ENCODE peak calls at places on chromosomes 11 and 22, in eight cellular contexts. L, X, M, W, S, Z, E and C are unnamed samples.

GRCh38 chr11:120219157-120219934 is 8.5 kb downstream of the OAF start:
- DNase-seq in L (no peak), X (no peak), M (no peak), W (no peak), S (no peak), Z (no peak), E (no peak), C (no peak)

GRCh38 chr11:69014084-69014935 is 1.3 kb upstream of the MRGPRF start:
- DNase-seq in L (no peak), X (no peak), M (no peak), W (no peak), S (peak), Z (no peak), E (no peak), C (no peak)

GRCh38 chr22:50304528-50305392 is 2.7 kb downstream of the PLXNB2 start:
- DNase-seq in L (peak), X (no peak), M (no peak), W (peak), S (no peak), Z (no peak), E (no peak), C (no peak)

GRCh38 chr11:122633219-122633829 is 22.2 kb upstream of the UBASH3B start:
- DNase-seq in L (no peak), X (peak), M (no peak), W (peak), S (peak), Z (no peak), E (peak), C (no peak)

GRCh38 chr22:35892192-35892591 is 136.4 kb downstream of the RBFOX2 start:
- DNase-seq in L (no peak), X (peak), M (no peak), W (no peak), S (no peak), Z (no peak), E (no peak), C (no peak)

GRCh38 chr22:25800766-25801165 is 58.8 kb downstream of the MYO18B start:
- DNase-seq in L (no peak), X (no peak), M (no peak), W (no peak), S (no peak), Z (no peak), E (no peak), C (no peak)

GRCh38 chr22:25160120-25160996 is 39.3 kb upstream of the CRYBB3 start:
- DNase-seq in L (no peak), X (no peak), M (no peak), W (no peak), S (no peak), Z (no peak), E (no peak), C (no peak)

GRCh38 chr22:41147722-41148121 is 55.3 kb downstream of the EP300 start:
- DNase-seq in L (no peak), X (no peak), M (no peak), W (no peak), S (no peak), Z (no peak), E (no peak), C (no peak)

GRCh38 chr11:124297921-124298320 is 15.8 kb downstream of the OR8D1 start:
- DNase-seq in L (no peak), X (peak), M (no peak), W (no peak), S (no peak), Z (no peak), E (no peak), C (no peak)

GRCh38 chr11:86588566-86589090 is 83.8 kb downstream of the ME3 start:
- DNase-seq in L (no peak), X (no peak), M (no peak), W (no peak), S (no peak), Z (no peak), E (peak), C (no peak)

GRCh38 chr11:109783842-109784241 is 309.4 kb upstream of the ZC3H12C start:
- DNase-seq in L (no peak), X (no peak), M (no peak), W (no peak), S (no peak), Z (peak), E (no peak), C (no peak)

GRCh38 chr11:1484716-1485503 is 1.7 kb downstream of the MOB2 start:
- DNase-seq in L (no peak), X (no peak), M (no peak), W (no peak), S (no peak), Z (no peak), E (no peak), C (no peak)

GRCh38 chr22:44712962-44713361 is 11.0 kb downstream of the PRR5 start:
- DNase-seq in L (no peak), X (no peak), M (no peak), W (no peak), S (no peak), Z (no peak), E (no peak), C (no peak)

GRCh38 chr11:9739108-9739507 is 75.2 kb downstream of the SWAP70 start:
- DNase-seq in L (no peak), X (no peak), M (no peak), W (peak), S (no peak), Z (no peak), E (no peak), C (no peak)

GRCh38 chr11:76201056-76201455 is 5.2 kb downstream of the WNT11 start:
- DNase-seq in L (no peak), X (no peak), M (no peak), W (no peak), S (no peak), Z (no peak), E (no peak), C (no peak)

GRCh38 chr11:123431619-123432018 is 1.6 kb downstream of the GRAMD1B start:
- DNase-seq in L (no peak), X (no peak), M (no peak), W (no peak), S (no peak), Z (no peak), E (no peak), C (no peak)

GRCh38 chr11:31160504-31161422 is 208.8 kb downstream of the DCDC1 start:
- DNase-seq in L (no peak), X (no peak), M (no peak), W (no peak), S (no peak), Z (no peak), E (peak), C (no peak)

GRCh38 chr11:57116654-57117053 is 65.1 kb upstream of the LRRC55 start:
- DNase-seq in L (peak), X (peak), M (no peak), W (no peak), S (peak), Z (no peak), E (peak), C (no peak)

GRCh38 chr11:29432719-29433325 is 584.0 kb downstream of the KCNA4 start:
- DNase-seq in L (no peak), X (peak), M (no peak), W (peak), S (peak), Z (no peak), E (peak), C (no peak)

GRCh38 chr11:47797633-47798032 is 30.5 kb upstream of the FNBP4 start:
- DNase-seq in L (no peak), X (peak), M (no peak), W (no peak), S (no peak), Z (no peak), E (no peak), C (no peak)

GRCh38 chr11:15189646-15190365 is 75.1 kb downstream of the INSC start:
- DNase-seq in L (no peak), X (no peak), M (no peak), W (no peak), S (no peak), Z (no peak), E (no peak), C (no peak)

GRCh38 chr11:26621147-26621546 is 49.1 kb upstream of the MUC15 start:
- DNase-seq in L (no peak), X (peak), M (no peak), W (no peak), S (no peak), Z (no peak), E (no peak), C (no peak)